ENCODE peak calls at places on chromosomes 2 and 18, in four cellular contexts. E is neuronal stem cell; Z is CD4-positive, alpha-beta memory T cell; K is adipocyte. S is an unnamed sample.

GRCh38 chr2:199798881-199799580 is 52.0 kb downstream of the FTCDNL1 start:
- DNase-seq in E (no peak), Z (no peak), K (peak; percentile 53), S (peak; percentile 10)

GRCh38 chr18:22314001-22314400 is 103.7 kb downstream of the CTAGE1 start:
- DNase-seq in E (no peak), Z (no peak), K (peak; percentile 72), S (no peak)

GRCh38 chr18:79397288-79397829 is 1.6 kb downstream of the NFATC1 start:
- DNase-seq in E (no peak), Z (no peak), K (no peak), S (no peak)

GRCh38 chr18:68447286-68447685 is 267.6 kb downstream of the TMX3 start:
- DNase-seq in E (no peak), Z (no peak), K (no peak), S (no peak)

GRCh38 chr18:50953822-50954221 is 14.0 kb upstream of the ELAC1 start:
- DNase-seq in E (no peak), Z (no peak), K (no peak), S (no peak)

GRCh38 chr18:11310476-11311086 is 161.2 kb upstream of the PIEZO2 start:
- DNase-seq in E (peak; percentile 38), Z (no peak), K (peak; percentile 68), S (peak; percentile 31)

GRCh38 chr2:64204006-64204632 is 59.9 kb upstream of the PELI1 start:
- DNase-seq in E (no peak), Z (peak; percentile 47), K (peak; percentile 49), S (peak; percentile 40)

GRCh38 chr18:48031011-48031480 is 100.6 kb upstream of the SMAD2 start:
- DNase-seq in E (peak; percentile 54), Z (no peak), K (peak; percentile 69), S (peak; percentile 65)

GRCh38 chr2:57937456-57937855 is 109.2 kb upstream of the VRK2 start:
- DNase-seq in E (no peak), Z (no peak), K (peak; percentile 22), S (no peak)

GRCh38 chr18:70907673-70908072 is 618.8 kb downstream of the SOCS6 start:
- DNase-seq in E (no peak), Z (no peak), K (no peak), S (no peak)

GRCh38 chr2:241390301-241391206 is 34.5 kb downstream of the FARP2 start:
- DNase-seq in E (no peak), Z (no peak), K (no peak), S (no peak)

GRCh38 chr2:238155051-238155760 is 3.6 kb upstream of the ERFE start:
- DNase-seq in E (no peak), Z (no peak), K (peak; percentile 89), S (peak; percentile 56)

GRCh38 chr2:98485453-98485755 is 40.7 kb downstream of the INPP4A start:
- DNase-seq in E (no peak), Z (no peak), K (no peak), S (no peak)

GRCh38 chr18:10240276-10240675 is 214.2 kb upstream of the APCDD1 start:
- DNase-seq in E (no peak), Z (no peak), K (no peak), S (no peak)

GRCh38 chr2:11949732-11950503 is 203.5 kb downstream of the LPIN1 start:
- DNase-seq in E (no peak), Z (no peak), K (peak; percentile 17), S (no peak)

GRCh38 chr2:144162652-144163051 is 357.3 kb downstream of the ZEB2 start:
- DNase-seq in E (no peak), Z (peak; percentile 34), K (no peak), S (no peak)

GRCh38 chr2:50391553-50391952 is 640.4 kb downstream of the NRXN1 start:
- DNase-seq in E (no peak), Z (no peak), K (no peak), S (no peak)

GRCh38 chr2:240095556-240096523 is 40.3 kb downstream of the COPS9 start:
- DNase-seq in E (peak; percentile 17), Z (no peak), K (no peak), S (no peak)

GRCh38 chr2:241818943-241819270 is 9.9 kb downstream of the NEU4 start:
- DNase-seq in E (no peak), Z (no peak), K (no peak), S (no peak)

GRCh38 chr2:138079976-138080375 is 115.7 kb downstream of the HNMT start:
- DNase-seq in E (no peak), Z (no peak), K (no peak), S (no peak)

GRCh38 chr2:13413989-13414388 is 697.3 kb downstream of the TRIB2 start:
- DNase-seq in E (no peak), Z (no peak), K (no peak), S (no peak)

GRCh38 chr18:49640741-49641140 is 78.9 kb downstream of the LIPG start:
- DNase-seq in E (no peak), Z (no peak), K (no peak), S (no peak)

GRCh38 chr2:127597984-127598380 is 48.0 kb upstream of the GPR17 start:
- DNase-seq in E (no peak), Z (no peak), K (no peak), S (no peak)

GRCh38 chr2:181686566-181687185 is 6.4 kb upstream of the NEUROD1 start:
- DNase-seq in E (no peak), Z (no peak), K (no peak), S (no peak)

GRCh38 chr2:204625135-204625534 is 79.9 kb downstream of the PARD3B start:
- DNase-seq in E (no peak), Z (no peak), K (peak; percentile 19), S (no peak)

GRCh38 chr2:101999122-101999789 is 7.5 kb downstream of the IL1R2 start:
- DNase-seq in E (no peak), Z (no peak), K (no peak), S (no peak)

GRCh38 chr18:80233899-80234298 is 13.4 kb downstream of the PARD6G start:
- DNase-seq in E (no peak), Z (no peak), K (no peak), S (no peak)

GRCh38 chr18:63074987-63075404 is 244.6 kb downstream of the BCL2 start:
- DNase-seq in E (peak; percentile 53), Z (peak; percentile 47), K (peak; percentile 81), S (peak; percentile 78)

GRCh38 chr2:70391988-70392387 is 90.1 kb upstream of the FAM136A start:
- DNase-seq in E (no peak), Z (no peak), K (no peak), S (no peak)

GRCh38 chr2:231370429-231370748 is 25.1 kb upstream of the B3GNT7 start:
- DNase-seq in E (no peak), Z (no peak), K (no peak), S (no peak)

GRCh38 chr2:185388226-185388625 is 350.4 kb upstream of the FSIP2 start:
- DNase-seq in E (no peak), Z (no peak), K (no peak), S (no peak)

GRCh38 chr18:2963048-2963447 is 49.9 kb downstream of the LPIN2 start:
- DNase-seq in E (no peak), Z (peak; percentile 74), K (no peak), S (no peak)

GRCh38 chr2:149422337-149422990 is 92.1 kb downstream of the LYPD6 start:
- DNase-seq in E (no peak), Z (no peak), K (peak; percentile 53), S (no peak)

GRCh38 chr2:176169711-176170110 is 12.6 kb downstream of the HOXD3 start:
- DNase-seq in E (no peak), Z (no peak), K (no peak), S (no peak)

GRCh38 chr2:181953773-181954537 is 31.7 kb upstream of the PPP1R1C start:
- DNase-seq in E (peak; percentile 82), Z (peak; percentile 42), K (peak; percentile 80), S (peak; percentile 15)

GRCh38 chr2:46356993-46357392 is 59.8 kb downstream of the EPAS1 start:
- DNase-seq in E (no peak), Z (no peak), K (no peak), S (no peak)
- H3K36me3 ChIP-seq in E (no peaks in the 10 kb centered on the region), Z (no peaks in the 10 kb centered on the region), K (peaks cover 78% of the 10 kb centered on the region), S (peaks cover 83% of the 10 kb centered on the region)

GRCh38 chr2:205657579-205657978 is 24.7 kb upstream of the NRP2 start:
- DNase-seq in E (no peak), Z (no peak), K (peak; percentile 94), S (no peak)

GRCh38 chr2:205660521-205661124 is 21.7 kb upstream of the NRP2 start:
- DNase-seq in E (no peak), Z (no peak), K (peak; percentile 88), S (no peak)

GRCh38 chr2:205658068-205658467 is 24.2 kb upstream of the NRP2 start:
- DNase-seq in E (no peak), Z (no peak), K (no peak), S (no peak)

GRCh38 chr2:205658572-205658971 is 23.7 kb upstream of the NRP2 start:
- DNase-seq in E (no peak), Z (no peak), K (no peak), S (no peak)

DNA sequence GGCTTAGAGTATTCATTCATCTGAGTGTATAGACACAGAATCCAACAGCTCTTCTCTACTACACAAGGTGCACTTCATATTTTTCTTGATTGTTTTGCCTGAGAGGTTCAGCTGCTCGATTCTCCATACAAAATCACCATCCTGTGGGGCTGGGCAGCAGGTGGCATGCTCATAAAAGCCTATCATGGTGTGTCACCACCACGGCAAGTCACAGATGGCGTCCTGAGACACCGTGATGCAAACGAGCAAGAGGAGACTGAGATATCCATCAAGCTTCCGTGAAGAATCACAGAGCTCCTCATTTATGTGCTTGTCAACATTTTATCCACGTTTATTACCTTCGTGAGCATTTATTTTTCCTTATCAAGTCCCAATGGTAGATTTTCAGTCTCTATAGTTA is 22.4 kb upstream of the NRP2 start:
- DNase-seq in E (no peak), Z (no peak), K (no peak), S (no peak)
- H3K4me3 ChIP-seq in E (no peak overlapping the region), Z (no peak overlapping the region), K (peak overlapping the region; percentile 41), S (no peak overlapping the region)

DNA sequence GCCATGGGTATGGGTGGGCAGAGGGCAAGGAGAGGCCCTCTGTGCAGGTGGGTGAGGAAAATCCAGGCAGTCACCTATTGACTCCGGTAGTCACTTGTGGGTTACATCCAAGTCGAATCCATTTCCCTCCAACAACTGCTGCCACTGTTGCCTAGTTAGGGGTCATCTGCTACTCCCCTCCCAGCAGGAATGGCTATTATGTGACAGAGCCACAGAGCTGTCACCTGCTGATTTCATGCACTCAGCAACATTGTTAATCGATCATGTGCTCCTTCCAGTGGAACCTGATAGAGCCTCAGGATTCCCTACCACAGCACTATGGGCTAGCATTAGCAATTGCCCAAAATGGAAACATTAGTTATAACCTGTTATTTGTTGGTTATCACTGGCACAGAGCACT is 31.4 kb downstream of the POLR1A start:
- DNase-seq in E (no peak), Z (no peak), K (no peak), S (no peak)
- H3K36me3 ChIP-seq in E (peaks cover 97% of the 10 kb centered on the region), Z (peaks cover 34% of the 10 kb centered on the region), K (peaks cover 75% of the 10 kb centered on the region), S (peaks cover 8% of the 10 kb centered on the region)

DNA sequence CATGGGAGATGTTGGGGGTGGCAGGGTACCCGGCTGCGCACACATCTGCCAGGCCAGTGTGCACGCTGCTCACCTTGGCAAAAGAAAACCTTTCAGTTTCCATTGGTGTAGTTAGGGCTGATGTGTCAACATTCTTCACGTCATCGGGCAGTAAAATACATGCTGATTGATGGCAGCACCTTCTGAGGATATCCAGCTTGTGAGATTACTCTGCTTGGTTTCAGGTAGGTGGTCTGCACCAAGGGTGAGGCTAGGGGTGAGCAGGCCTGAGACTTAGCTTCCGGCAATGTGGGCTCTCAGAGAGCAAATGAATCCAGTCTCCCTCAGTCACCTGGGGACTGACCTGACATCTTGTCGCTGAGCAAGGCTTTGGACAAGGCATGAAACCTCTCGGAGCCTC is 19.3 kb upstream of the ACKR3 start:
- DNase-seq in E (no peak), Z (no peak), K (no peak), S (no peak)
- H3K4me3 ChIP-seq in E (no peak overlapping the region), Z (no peak overlapping the region), K (no peak overlapping the region), S (no peak overlapping the region)